ENCODE peak calls at places on chromosome 12, in four cellular contexts. D, L, C and S are unnamed samples.

GRCh38 chr12:116726749-116727148 is 11.1 kb downstream of the SPRING1 start:
- DNase-seq in L (no peak), D (no peak), C (no peak), S (no peak)

GRCh38 chr12:71691504-71692129 is 5.7 kb downstream of the TMEM19 start:
- DNase-seq in D (no peak), L (no peak), C (peak; percentile 13), S (no peak)

GRCh38 chr12:116141110-116141832 is 136.2 kb downstream of the MED13L start:
- DNase-seq in C (no peak), L (no peak), D (no peak), S (no peak)

GRCh38 chr12:131044760-131045381 is 91.2 kb downstream of the ADGRD1 start:
- DNase-seq in L (no peak), D (no peak), C (no peak), S (no peak)

GRCh38 chr12:40145896-40146295 is 40.0 kb upstream of the SLC2A13 start:
- DNase-seq in L (no peak), D (no peak), C (no peak), S (no peak)

GRCh38 chr12:47302111-47302597 is 222.4 kb upstream of the AMIGO2 start:
- DNase-seq in D (no peak), C (no peak), L (no peak), S (no peak)

GRCh38 chr12:78802593-78802992 is 62.0 kb upstream of the SYT1 start:
- DNase-seq in D (no peak), L (no peak), C (peak; percentile 64), S (no peak)

GRCh38 chr12:95497031-95497430 is 23.1 kb downstream of the METAP2 start:
- DNase-seq in C (no peak), D (no peak), L (no peak), S (no peak)

GRCh38 chr12:94430304-94430703 is 29.4 kb downstream of the CEP83 start:
- DNase-seq in D (no peak), C (no peak), L (no peak), S (no peak)

GRCh38 chr12:65609359-65609771 is 214.9 kb upstream of the HMGA2 start:
- DNase-seq in L (no peak), D (no peak), C (peak; percentile 82), S (no peak)

GRCh38 chr12:93714382-93714781 is 37.2 kb downstream of the CRADD start:
- DNase-seq in C (no peak), L (no peak), D (no peak), S (no peak)

GRCh38 chr12:10385181-10385613 is 4.6 kb downstream of the KLRK1 start:
- DNase-seq in L (no peak), C (peak; percentile 72), D (no peak), S (no peak)

GRCh38 chr12:105960319-105961076 is 178.3 kb downstream of the NUAK1 start:
- DNase-seq in L (no peak), D (no peak), C (peak; percentile 5), S (no peak)

GRCh38 chr12:8742501-8742900 is 44.7 kb downstream of the RIMKLB start:
- DNase-seq in C (peak; percentile 13), D (no peak), L (no peak), S (no peak)

GRCh38 chr12:20492251-20492728 is 124.0 kb downstream of the PDE3A start:
- DNase-seq in L (no peak), D (no peak), C (peak; percentile 71), S (no peak)

GRCh38 chr12:41606741-41607460 is 418.8 kb downstream of the PDZRN4 start:
- DNase-seq in L (no peak), D (no peak), C (no peak), S (no peak)

GRCh38 chr12:120538281-120539156 is 4.4 kb downstream of the RNF10 start:
- DNase-seq in D (no peak), L (no peak), C (peak; percentile 57), S (no peak)

GRCh38 chr12:27779416-27779815 is 617 bp upstream of the KLHL42 start:
- DNase-seq in C (no peak), L (no peak), D (no peak), S (peak; percentile 17)

GRCh38 chr12:59372971-59373370 is 222.9 kb upstream of the SLC16A7 start:
- DNase-seq in L (no peak), C (peak; percentile 34), D (no peak), S (peak; percentile 11)

GRCh38 chr12:51082561-51083139 is 746 bp downstream of the CSRNP2 start:
- DNase-seq in C (peak; percentile 31), L (peak; percentile 1), D (no peak), S (no peak)

GRCh38 chr12:109606261-109607028 is 32.9 kb downstream of the MVK start:
- DNase-seq in C (no peak), D (no peak), L (no peak), S (peak; percentile 65)

GRCh38 chr12:115012861-115013667 is 329.1 kb upstream of the TBX3 start:
- DNase-seq in L (no peak), C (no peak), D (peak; percentile 69), S (peak; percentile 19)

GRCh38 chr12:69502342-69503081 is 32.3 kb downstream of the FRS2 start:
- DNase-seq in D (no peak), L (no peak), C (peak; percentile 61), S (no peak)

GRCh38 chr12:49549735-49550710 is 11.2 kb downstream of the KCNH3 start:
- DNase-seq in D (no peak), C (no peak), L (no peak), S (no peak)

GRCh38 chr12:19338405-19338804 is 100.9 kb upstream of the AEBP2 start:
- DNase-seq in D (no peak), L (no peak), C (peak; percentile 8), S (no peak)

GRCh38 chr12:117036046-117036445 is 63.2 kb downstream of the TESC start:
- DNase-seq in L (no peak), C (no peak), D (no peak), S (no peak)

GRCh38 chr12:116891019-116891418 is 9.8 kb upstream of the HRK start:
- DNase-seq in C (no peak), L (no peak), D (no peak), S (no peak)

GRCh38 chr12:48349471-48349870 is 1.2 kb downstream of the ZNF641 start:
- DNase-seq in C (no peak), D (no peak), L (no peak), S (no peak)

GRCh38 chr12:8664228-8664963 is 1.8 kb upstream of the MFAP5 start:
- DNase-seq in L (no peak), D (no peak), C (no peak), S (no peak)